ENCODE peak calls at places on chromosomes 6 and 20, in seven cellular contexts. V is astrocyte of the spinal cord; C is fibroblast of mammary gland; P is cardiac muscle cell; S is CD4-positive, alpha-beta memory T cell; E is aorta; A is heart right ventricle. O is an unnamed sample.

GRCh38 chr6:41591859-41592502 is 45.8 kb downstream of the FOXP4 start:
- DNase-seq in P (peak; percentile 73), E (peak; percentile 78), A (peak; percentile 73), S (peak; percentile 75), C (peak; percentile 59), V (peak; percentile 66), O (peak; percentile 61)

GRCh38 chr6:36120539-36120938 is 9.8 kb upstream of the MAPK13 start:
- DNase-seq in V (no peak), A (no peak), E (no peak), P (no peak), C (no peak), S (peak; percentile 91), O (peak; percentile 72)

GRCh38 chr20:9147553-9148024 is 78.7 kb downstream of the PLCB4 start:
- DNase-seq in V (peak; percentile 17), P (no peak), C (peak; percentile 71), E (no peak), S (no peak), A (no peak), O (no peak)

GRCh38 chr20:42041000-42041565 is 422.9 kb upstream of the CHD6 start:
- DNase-seq in E (no peak), C (no peak), V (no peak), A (no peak), P (peak; percentile 52), S (no peak), O (no peak)

GRCh38 chr6:127946388-127946787 is 45.5 kb upstream of the THEMIS start:
- DNase-seq in A (no peak), C (no peak), E (no peak), S (no peak), P (no peak), V (no peak), O (no peak)

GRCh38 chr6:163814494-163815364 is 400.2 kb downstream of the QKI start:
- DNase-seq in E (no peak), A (no peak), V (peak; percentile 78), C (peak; percentile 96), S (no peak), P (no peak), O (no peak)

GRCh38 chr20:9532069-9532809 is 17.8 kb downstream of the LAMP5 start:
- DNase-seq in P (no peak), E (no peak), S (no peak), A (no peak), V (no peak), C (no peak), O (no peak)

GRCh38 chr6:39313526-39314272 is 520 bp downstream of the KCNK17 start:
- DNase-seq in S (no peak), A (no peak), V (no peak), P (peak; percentile 49), C (no peak), E (no peak), O (no peak)

GRCh38 chr6:57242505-57242904 is 20.4 kb upstream of the RAB23 start:
- DNase-seq in A (no peak), E (no peak), S (no peak), P (no peak), C (peak; percentile 96), V (peak; percentile 93), O (no peak)

GRCh38 chr20:10074513-10074912 is 39.7 kb downstream of the ANKEF1 start:
- DNase-seq in S (no peak), C (peak; percentile 98), E (peak; percentile 49), A (no peak), P (no peak), V (peak; percentile 88), O (no peak)

GRCh38 chr6:54801669-54802068 is 44.9 kb upstream of the FAM83B start:
- DNase-seq in S (no peak), P (no peak), A (no peak), E (no peak), V (peak; percentile 83), C (peak; percentile 87), O (no peak)

GRCh38 chr20:35547319-35547718 is 5.4 kb downstream of the ERGIC3 start:
- DNase-seq in E (peak; percentile 13), C (no peak), A (no peak), P (no peak), V (no peak), S (no peak), O (no peak)

GRCh38 chr6:168181776-168182765 is 103.1 kb upstream of the FRMD1 start:
- DNase-seq in E (no peak), C (no peak), P (no peak), V (no peak), S (no peak), A (no peak), O (no peak)

GRCh38 chr6:74289881-74290280 is 593.9 kb downstream of the CD109 start:
- DNase-seq in V (peak; percentile 12), C (peak; percentile 85), A (no peak), E (no peak), S (no peak), P (no peak), O (no peak)

GRCh38 chr20:53774487-53775203 is 181.0 kb upstream of the ZNF217 start:
- DNase-seq in C (peak; percentile 97), A (peak; percentile 51), V (peak; percentile 78), P (no peak), E (no peak), S (no peak), O (no peak)

DNA sequence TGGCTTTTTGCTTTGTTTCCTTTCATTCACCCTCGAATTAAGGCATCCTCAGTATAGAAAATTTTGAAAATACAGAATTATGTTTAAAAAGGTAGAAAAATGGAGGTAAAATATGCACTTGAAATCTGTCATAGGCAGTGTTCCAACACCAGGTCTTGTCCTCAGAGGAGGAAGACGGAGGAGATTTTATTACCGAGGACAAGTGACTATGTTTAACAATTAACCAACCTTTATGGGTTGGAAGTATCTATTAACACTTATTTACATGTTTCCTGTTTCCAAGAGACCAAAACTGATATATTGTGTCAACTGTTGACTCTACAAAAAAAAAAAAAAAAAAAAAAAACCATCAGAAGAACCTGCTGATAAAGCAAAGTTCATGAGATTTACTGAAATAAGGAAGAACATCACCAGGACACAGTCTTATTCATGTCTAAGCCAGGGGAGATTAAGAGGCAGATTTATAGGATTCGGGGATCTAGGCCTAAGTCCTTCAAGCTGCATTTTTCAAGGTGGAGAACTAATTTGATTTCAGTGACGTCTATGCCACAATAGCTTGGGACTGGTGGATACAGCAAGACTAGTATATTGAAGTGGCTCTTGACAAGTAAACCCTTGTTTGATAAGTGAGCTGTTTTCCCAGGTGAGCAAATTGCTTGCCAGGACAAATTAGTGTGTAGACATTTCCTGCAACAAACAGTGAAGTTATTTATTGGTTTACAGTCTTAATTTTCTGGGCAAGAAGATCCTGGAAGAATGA is 126.6 kb upstream of the NAA20 start:
- DNase-seq in V (no peak), E (no peak), A (no peak), P (no peak), C (no peak), S (no peak), O (no peak)
- H3K4me3 ChIP-seq in V (no peak overlapping the region), E (peak overlapping the region; percentile 1), A (peak overlapping the region; percentile 57), P (no peak overlapping the region), C (no peak overlapping the region), S (no peak overlapping the region), O (no peak overlapping the region)

DNA sequence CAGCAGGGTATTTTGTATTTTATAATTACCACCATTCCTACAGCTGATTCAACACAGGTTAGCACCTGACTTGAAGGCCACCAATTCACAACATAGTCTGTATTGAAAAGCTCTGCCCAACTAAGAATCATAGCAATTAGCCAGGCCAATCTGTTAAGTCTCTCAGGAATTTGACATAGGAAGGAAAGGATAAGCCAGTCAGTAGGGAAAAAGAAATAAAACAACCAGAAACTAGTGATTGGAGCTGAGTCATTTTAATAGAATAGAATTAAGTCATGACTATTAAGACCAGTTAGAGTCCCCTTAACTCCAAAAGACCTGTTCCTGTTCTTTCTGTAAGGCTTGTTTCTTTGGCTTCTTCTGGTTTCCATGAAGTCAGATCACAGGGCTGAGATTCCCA is 8.1 kb downstream of the RANBP9 start:
- DNase-seq in C (no peak), S (no peak), A (no peak), E (no peak), V (no peak), P (no peak), O (no peak)
- H3K4me3 ChIP-seq in C (no peak overlapping the region), S (no peak overlapping the region), A (no peak overlapping the region), E (no peak overlapping the region), V (no peak overlapping the region), P (no peak overlapping the region), O (no peak overlapping the region)

GRCh38 chr20:47784599-47785320 is 521 bp downstream of the SULF2 start:
- DNase-seq in A (peak; percentile 37), V (peak; percentile 35), C (peak; percentile 32), P (peak; percentile 35), S (no peak), E (peak; percentile 69), O (no peak)

GRCh38 chr20:47786763-47787107 is 1.5 kb upstream of the SULF2 start:
- DNase-seq in A (no peak), P (no peak), C (no peak), S (no peak), E (no peak), V (no peak), O (no peak)

GRCh38 chr20:47785321-47785899 is at the start of gene SULF2:
- DNase-seq in C (no peak), E (peak; percentile 64), P (peak; percentile 70), V (no peak), S (no peak), A (peak; percentile 41), O (no peak)

GRCh38 chr20:47784256-47784598 is 1.1 kb downstream of the SULF2 start:
- DNase-seq in A (no peak), V (no peak), S (no peak), C (no peak), P (no peak), E (no peak), O (no peak)

GRCh38 chr20:47785900-47786762 is 850 bp upstream of the SULF2 start:
- DNase-seq in A (peak; percentile 81), C (peak; percentile 70), V (peak; percentile 73), P (peak; percentile 85), E (peak; percentile 80), S (no peak), O (no peak)
- H3K4me3 ChIP-seq in A (peak overlapping the region; percentile 55), C (peak overlapping the region; percentile 10), V (peak overlapping the region; percentile 35), P (peak overlapping the region; percentile 59), E (peak overlapping the region; percentile 51), S (no peak overlapping the region), O (no peak overlapping the region)

GRCh38 chr20:16241911-16242310 is 331.3 kb downstream of the KIF16B start:
- DNase-seq in C (no peak), V (no peak), E (no peak), S (no peak), A (no peak), P (peak; percentile 34), O (no peak)

GRCh38 chr20:16246870-16247269 is 326.4 kb downstream of the KIF16B start:
- DNase-seq in P (no peak), A (no peak), E (no peak), V (no peak), S (no peak), C (no peak), O (no peak)

GRCh38 chr20:16245879-16246278 is 327.4 kb downstream of the KIF16B start:
- DNase-seq in E (no peak), V (no peak), S (no peak), C (no peak), A (no peak), P (no peak), O (no peak)

GRCh38 chr20:16240355-16240754 is 332.9 kb downstream of the KIF16B start:
- DNase-seq in A (no peak), S (no peak), E (no peak), C (no peak), V (no peak), P (no peak), O (no peak)

DNA sequence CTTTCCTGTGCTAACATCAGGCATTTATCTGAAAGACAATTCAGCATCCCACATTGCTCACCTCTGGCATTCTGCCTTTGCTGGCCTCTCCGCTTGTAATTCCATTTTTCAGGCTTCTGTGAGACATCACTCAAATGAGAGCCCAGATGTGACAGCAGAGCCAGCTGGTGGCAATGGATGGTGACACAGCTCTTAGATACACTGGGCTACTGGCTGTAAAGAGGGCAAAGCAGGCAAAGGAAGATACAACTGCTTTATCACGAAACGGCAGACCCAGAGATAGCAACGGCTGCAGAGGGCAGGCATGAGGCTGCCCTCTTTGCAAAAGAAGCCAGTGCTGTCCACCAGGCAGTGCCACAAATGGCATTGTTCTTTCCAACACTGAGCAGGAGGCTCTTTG is 329.8 kb downstream of the KIF16B start:
- DNase-seq in S (no peak), C (no peak), E (no peak), V (no peak), A (no peak), P (no peak), O (no peak)
- H3K4me3 ChIP-seq in S (no peak overlapping the region), C (no peak overlapping the region), E (no peak overlapping the region), V (no peak overlapping the region), A (no peak overlapping the region), P (no peak overlapping the region), O (no peak overlapping the region)